ENCODE peak calls at places on chromosome 16, in eight cellular contexts. H is AG10803, R is neural progenitor cell, M is hepatocyte, D is transverse colon, F is lung, A is body of pancreas, E is cardiac muscle cell. V is an unnamed sample.
A peak's percentile ranks its signal among the peaks of the same experiment; 100 is the strongest.

GRCh38 chr16:85123891-85124635 is 11.8 kb upstream of the CIBAR2 start:
- DNase-seq in H (peak; percentile 94), R (peak; percentile 40), M (peak; percentile 41), D (peak; percentile 26), F (peak; percentile 49), A (peak; percentile 27), E (peak; percentile 88), V (no peak)

GRCh38 chr16:86992587-86992986 is 324.6 kb downstream of the C16orf95 start:
- DNase-seq in H (no peak), R (no peak), M (no peak), D (no peak), F (no peak), A (no peak), E (no peak), V (no peak)

GRCh38 chr16:19436540-19436939 is 18.9 kb downstream of the TMC5 start:
- DNase-seq in H (no peak), R (no peak), M (no peak), D (no peak), F (no peak), A (no peak), E (no peak), V (no peak)

GRCh38 chr16:19948186-19949104 is 63.8 kb upstream of the GPRC5B start:
- DNase-seq in H (no peak), R (no peak), M (no peak), D (no peak), F (no peak), A (no peak), E (no peak), V (no peak)

GRCh38 chr16:31411024-31411845 is 16.9 kb downstream of the COX6A2 start:
- DNase-seq in H (no peak), R (no peak), M (no peak), D (no peak), F (no peak), A (no peak), E (no peak), V (no peak)

GRCh38 chr16:64365448-64365858 is 756.4 kb downstream of the CDH11 start:
- DNase-seq in H (peak; percentile 31), R (no peak), M (no peak), D (no peak), F (no peak), A (no peak), E (no peak), V (no peak)

GRCh38 chr16:53948326-53948725 is 244.4 kb downstream of the FTO start:
- DNase-seq in H (no peak), R (no peak), M (no peak), D (no peak), F (no peak), A (no peak), E (no peak), V (no peak)

GRCh38 chr16:84754353-84754856 is 54.6 kb downstream of the USP10 start:
- DNase-seq in H (peak; percentile 88), R (peak; percentile 85), M (peak; percentile 91), D (peak; percentile 71), F (peak; percentile 73), A (peak; percentile 76), E (peak; percentile 93), V (peak; percentile 84)

GRCh38 chr16:51271156-51271555 is 120.1 kb upstream of the SALL1 start:
- DNase-seq in H (no peak), R (peak; percentile 33), M (no peak), D (no peak), F (no peak), A (no peak), E (no peak), V (no peak)
- H3K4me3 ChIP-seq in H (no peak overlapping the region), R (no peak overlapping the region), M (no peak overlapping the region), D (no peak overlapping the region), F (no peak overlapping the region), A (no peak overlapping the region), E (no peak overlapping the region), V (no peak overlapping the region)

GRCh38 chr16:29315046-29315445 is 91.5 kb downstream of the NPIPB11 start:
- DNase-seq in H (peak; percentile 6), R (no peak), M (no peak), D (no peak), F (no peak), A (no peak), E (no peak), V (no peak)

GRCh38 chr16:29314292-29314934 is 92.1 kb downstream of the NPIPB11 start:
- DNase-seq in H (no peak), R (no peak), M (no peak), D (no peak), F (no peak), A (no peak), E (no peak), V (no peak)

GRCh38 chr16:29316673-29317237 is 89.8 kb downstream of the NPIPB11 start:
- DNase-seq in H (no peak), R (no peak), M (no peak), D (no peak), F (no peak), A (peak; percentile 58), E (no peak), V (no peak)

GRCh38 chr16:29317269-29317668 is 89.2 kb downstream of the NPIPB11 start:
- DNase-seq in H (no peak), R (no peak), M (no peak), D (no peak), F (no peak), A (no peak), E (no peak), V (no peak)

DNA sequence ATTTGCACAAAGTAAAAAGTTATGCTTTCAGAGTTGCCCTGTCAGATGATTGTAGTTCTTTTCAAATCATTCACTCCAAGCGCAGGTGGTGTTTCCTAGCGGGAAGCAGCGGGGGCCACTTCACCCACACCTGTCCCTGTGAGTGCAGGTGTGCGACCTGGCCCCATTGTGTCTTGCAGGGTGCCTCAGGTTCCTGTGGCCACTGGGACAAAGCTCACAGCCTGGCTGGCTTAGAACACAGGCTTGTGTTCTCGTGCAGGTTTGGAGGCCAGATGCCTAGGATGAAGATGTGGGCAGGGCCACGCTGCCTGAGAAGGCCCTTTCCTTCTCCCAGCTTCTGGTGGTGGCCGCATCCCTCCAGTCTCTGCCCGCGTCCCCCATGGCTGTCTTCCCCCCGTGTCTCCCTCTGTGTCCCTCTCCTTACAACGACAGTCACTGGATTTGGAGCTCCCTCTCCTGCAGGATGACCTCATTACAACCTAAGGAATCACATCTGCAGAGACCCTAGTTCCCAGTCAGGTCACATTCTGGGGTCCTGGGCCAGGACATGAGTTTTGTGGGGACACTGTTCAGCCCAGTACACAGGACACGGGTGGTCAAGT is 90.5 kb downstream of the NPIPB11 start:
- DNase-seq in H (no peak), R (peak; percentile 58), M (no peak), D (no peak), F (no peak), A (no peak), E (no peak), V (no peak)
- TF ChIP-seq CTCF in H (no peak), R (peak; percentile 54), M (peak; percentile 33), D (peak; percentile 29), F (no peak), A (peak; percentile 26), E (no peak), V (no peak)

DNA sequence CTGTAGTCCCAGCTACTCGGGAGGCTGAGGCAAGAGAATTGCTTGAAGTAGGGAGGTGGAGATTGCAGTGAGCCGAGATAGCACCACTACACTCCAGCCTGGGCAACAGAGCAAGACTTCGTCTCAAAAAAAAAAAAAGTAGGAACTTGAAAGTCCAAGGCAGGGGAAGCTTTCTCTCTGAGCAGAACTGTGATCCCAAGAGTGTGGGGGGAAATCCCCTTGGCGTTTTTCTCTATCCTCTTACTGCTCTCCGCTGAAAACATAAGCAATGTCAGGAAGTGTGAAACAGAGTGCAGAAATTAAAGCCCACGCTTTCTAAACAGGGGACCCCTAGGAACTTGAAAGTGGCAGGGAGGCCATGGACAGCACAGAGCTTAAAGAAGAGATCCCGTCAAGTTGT is 9.8 kb upstream of the CMTM3 start:
- DNase-seq in H (no peak), R (no peak), M (no peak), D (no peak), F (no peak), A (no peak), E (no peak), V (no peak)
- H3K4me3 ChIP-seq in H (no peak overlapping the region), R (no peak overlapping the region), M (no peak overlapping the region), D (no peak overlapping the region), F (no peak overlapping the region), A (no peak overlapping the region), E (no peak overlapping the region), V (no peak overlapping the region)

GRCh38 chr16:1427473-1428461 is 3.1 kb upstream of the PERCC1 start:
- DNase-seq in H (no peak), R (no peak), M (no peak), D (no peak), F (no peak), A (no peak), E (no peak), V (no peak)

GRCh38 chr16:1426734-1427451 is 4.0 kb upstream of the PERCC1 start:
- DNase-seq in H (no peak), R (no peak), M (no peak), D (no peak), F (no peak), A (no peak), E (no peak), V (no peak)

GRCh38 chr16:1429631-1430030 is 1.2 kb upstream of the PERCC1 start:
- DNase-seq in H (no peak), R (no peak), M (no peak), D (no peak), F (no peak), A (no peak), E (no peak), V (no peak)

GRCh38 chr16:1429026-1429425 is 1.9 kb upstream of the PERCC1 start:
- DNase-seq in H (no peak), R (no peak), M (no peak), D (no peak), F (no peak), A (no peak), E (no peak), V (no peak)

DNA sequence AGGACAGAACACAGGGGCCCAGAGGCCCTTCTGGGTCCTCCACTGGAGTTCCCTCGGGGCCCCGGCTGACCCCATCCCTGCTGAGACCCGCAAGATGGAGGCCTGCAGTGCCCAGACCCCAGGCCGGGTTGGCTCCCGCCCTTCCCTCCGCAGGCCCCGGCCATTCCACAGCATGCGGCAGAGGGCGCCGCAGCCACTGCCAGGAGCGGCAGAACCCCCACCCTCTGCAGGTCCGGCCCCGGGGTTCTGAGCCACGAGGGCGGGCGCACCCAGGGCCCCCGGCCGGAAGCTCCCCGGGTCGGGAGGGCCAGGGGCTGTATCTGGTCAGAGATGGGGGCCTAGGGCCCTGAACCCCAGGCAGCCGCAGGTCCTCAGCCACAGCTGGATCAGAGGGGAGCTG is 2.4 kb upstream of the PERCC1 start:
- DNase-seq in H (no peak), R (peak; percentile 70), M (no peak), D (no peak), F (no peak), A (no peak), E (peak; percentile 34), V (no peak)
- TF ChIP-seq CTCF in H (peak; percentile 9), R (peak; percentile 55), M (peak; percentile 19), D (peak; percentile 33), F (no peak), A (no peak), E (peak; percentile 51), V (no peak)